ENCODE peak calls at places on chromosomes 7 and 10, in eight cellular contexts. T, E, C, L, J, D, W and M are unnamed samples.
A peak's percentile ranks its signal among the peaks of the same experiment; 100 is the strongest.

GRCh38 chr10:132696204-132696603 is 89.7 kb downstream of the NKX6-2 start:
- DNase-seq in W (no peak), T (no peak), E (no peak), C (no peak), D (no peak), J (no peak), L (peak; percentile 27), M (no peak)

GRCh38 chr7:101630591-101630990 is 1.5 kb upstream of the MYL10 start:
- DNase-seq in E (no peak), L (no peak), T (no peak), J (peak; percentile 78), W (no peak), C (no peak), D (no peak), M (no peak)

GRCh38 chr10:86197166-86197790 is 169.3 kb downstream of the GRID1 start:
- DNase-seq in E (no peak), C (no peak), D (peak; percentile 26), J (no peak), L (peak; percentile 38), T (no peak), W (no peak), M (no peak)

GRCh38 chr7:91941450-91941849 is 788 bp downstream of the AKAP9 start:
- DNase-seq in W (peak; percentile 50), E (no peak), D (peak; percentile 42), J (peak; percentile 41), T (no peak), L (peak; percentile 58), C (peak; percentile 13), M (no peak)

GRCh38 chr7:134327896-134328295 is 11.2 kb upstream of the SLC35B4 start:
- DNase-seq in J (peak; percentile 65), E (peak; percentile 1), L (peak; percentile 49), T (no peak), D (peak; percentile 53), C (peak; percentile 29), W (peak; percentile 64), M (no peak)

GRCh38 chr10:115093776-115094361 is 704 bp downstream of the ATRNL1 start:
- DNase-seq in T (no peak), J (no peak), W (peak; percentile 17), D (peak; percentile 40), L (peak; percentile 49), E (no peak), C (no peak), M (peak; percentile 21)

GRCh38 chr7:23315366-23315765 is 16.2 kb downstream of the MALSU1 start:
- DNase-seq in C (no peak), T (no peak), J (no peak), L (no peak), E (no peak), D (no peak), W (no peak), M (no peak)

GRCh38 chr7:131476740-131477139 is 79.7 kb downstream of the PODXL start:
- DNase-seq in L (no peak), E (no peak), T (no peak), J (no peak), D (no peak), C (no peak), W (no peak), M (no peak)

GRCh38 chr7:96277921-96278320 is 44.0 kb downstream of the SLC25A13 start:
- DNase-seq in E (no peak), D (no peak), J (no peak), T (no peak), L (no peak), C (no peak), W (no peak), M (no peak)

GRCh38 chr7:45161138-45161537 is 3.5 kb downstream of the RAMP3 start:
- DNase-seq in L (no peak), C (no peak), D (no peak), T (no peak), W (no peak), E (no peak), J (no peak), M (no peak)

GRCh38 chr7:142412551-142413193 is 154.8 kb upstream of the PRSS58 start:
- DNase-seq in E (no peak), L (no peak), W (peak; percentile 55), D (peak; percentile 42), C (no peak), J (peak; percentile 73), T (peak; percentile 6), M (no peak)

GRCh38 chr10:69439813-69440506 is 11.3 kb upstream of the TSPAN15 start:
- DNase-seq in W (no peak), D (no peak), L (no peak), J (peak; percentile 96), E (no peak), C (no peak), T (no peak), M (no peak)